ENCODE peak calls at places on chromosomes 5 and 9, in four cellular contexts. G is hepatocyte, S is ecto neural progenitor cell, T is ELR. Z is an unnamed sample.

GRCh38 chr9:134235366-134235765 is 71.0 kb upstream of the RNU6ATAC start:
- DNase-seq in G (no peak), T (no peak), S (no peak), Z (no peak)

GRCh38 chr9:68610016-68610415 is 69.3 kb upstream of the TMEM252 start:
- DNase-seq in S (no peak), T (no peak), G (no peak), Z (no peak)

GRCh38 chr5:72093231-72093630 is 14.0 kb upstream of the MAP1B start:
- DNase-seq in S (no peak), T (peak), G (no peak), Z (no peak)

GRCh38 chr9:93533863-93534262 is 42.5 kb upstream of the PHF2 start:
- DNase-seq in G (no peak), S (no peak), T (no peak), Z (peak)

GRCh38 chr5:147857302-147858129 is 21.0 kb upstream of the SCGB3A2 start:
- DNase-seq in T (peak), G (peak), S (peak), Z (peak)

GRCh38 chr5:159403906-159404641 is 73.8 kb upstream of the IL12B start:
- DNase-seq in T (no peak), S (no peak), G (no peak), Z (no peak)

GRCh38 chr9:83346655-83347393 is 191.4 kb downstream of the FRMD3 start:
- DNase-seq in T (no peak), G (no peak), S (no peak), Z (no peak)

GRCh38 chr9:77769246-77769645 is 121.1 kb upstream of the GNA14 start:
- DNase-seq in S (no peak), T (no peak), G (no peak), Z (no peak)